ENCODE peak calls at places on chromosomes 13 and 19, in six cellular contexts. F is left ventricle myocardium inferior, P is psoas muscle, B is hepatocyte, U is lung, D is cardiac muscle cell. W is an unnamed sample.

GRCh38 chr19:43664008-43664407 is 6.0 kb downstream of the PLAUR start:
- DNase-seq in F (no peak), P (no peak), B (no peak), U (no peak), D (no peak), W (no peak)

GRCh38 chr13:90461398-90461797 is 886.1 kb upstream of the MIR17HG start:
- DNase-seq in F (no peak), P (no peak), B (no peak), U (no peak), D (no peak), W (no peak)

GRCh38 chr19:35044317-35045117 is 3.0 kb downstream of the HPN start:
- DNase-seq in F (peak; percentile 63), P (peak; percentile 63), B (peak; percentile 54), U (peak; percentile 69), D (peak; percentile 49), W (peak; percentile 51)

GRCh38 chr13:97353927-97354326 is 80.0 kb upstream of the RAP2A start:
- DNase-seq in F (no peak), P (no peak), B (no peak), U (no peak), D (no peak), W (no peak)

GRCh38 chr13:79645569-79645968 is 164.6 kb downstream of the NDFIP2 start:
- DNase-seq in F (no peak), P (no peak), B (no peak), U (no peak), D (no peak), W (no peak)

GRCh38 chr19:47658431-47659383 is 49.8 kb downstream of the BICRA start:
- DNase-seq in F (no peak), P (no peak), B (peak; percentile 67), U (no peak), D (no peak), W (no peak)

GRCh38 chr19:37991841-37992248 is 84.8 kb downstream of the SIPA1L3 start:
- DNase-seq in F (no peak), P (no peak), B (no peak), U (no peak), D (no peak), W (no peak)

GRCh38 chr19:30909216-30909615 is 440.0 kb downstream of the TSHZ3 start:
- DNase-seq in F (no peak), P (no peak), B (no peak), U (no peak), D (no peak), W (no peak)

GRCh38 chr13:63396746-63397145 is 1981.1 kb upstream of the PCDH20 start:
- DNase-seq in F (no peak), P (no peak), B (no peak), U (no peak), D (no peak), W (no peak)

DNA sequence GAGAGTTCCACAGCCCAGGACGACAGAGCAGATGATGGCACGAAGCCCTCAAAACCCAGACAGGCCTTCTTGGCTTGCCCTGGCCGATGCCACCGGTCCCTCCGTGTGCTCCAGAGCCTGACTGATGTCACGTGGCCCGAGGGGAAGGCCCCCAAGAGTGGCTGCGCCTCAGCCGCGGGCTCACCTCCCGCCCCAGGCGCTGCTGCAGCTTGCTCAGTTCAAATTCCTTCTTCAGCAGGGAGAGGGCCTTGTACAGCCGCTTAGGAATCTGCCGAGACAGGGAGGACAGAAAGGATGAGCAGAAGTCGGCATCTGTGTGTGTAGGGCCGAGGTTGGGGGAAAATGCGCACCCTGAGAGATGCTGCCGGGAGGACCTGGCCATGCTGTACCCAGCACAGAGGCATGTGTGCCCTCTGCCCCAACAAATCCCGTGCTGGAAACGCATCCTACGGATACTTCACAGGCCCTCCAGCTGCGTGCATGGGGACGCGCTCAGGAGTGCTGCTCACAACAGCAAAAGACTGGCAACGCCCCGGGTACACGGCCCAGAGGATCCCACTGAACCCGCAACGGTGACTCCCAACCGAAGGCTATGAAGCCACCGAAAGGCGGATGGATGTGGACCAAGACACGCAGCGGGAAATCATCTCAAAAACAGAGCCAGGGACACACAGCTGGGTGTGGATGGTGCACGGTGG is 12.9 kb downstream of the LONP1 start:
- DNase-seq in F (no peak), P (no peak), B (no peak), U (no peak), D (no peak), W (no peak)
- H3K36me3 ChIP-seq in F (peaks cover 82% of the 10 kb centered on the region), P (peaks cover 94% of the 10 kb centered on the region), B (no peaks in the 10 kb centered on the region), U (peaks cover 73% of the 10 kb centered on the region), D (peaks cover 37% of the 10 kb centered on the region), W (peaks cover 44% of the 10 kb centered on the region)

GRCh38 chr19:14127929-14128509 is 8.4 kb downstream of the ASF1B start:
- DNase-seq in F (no peak), P (peak; percentile 57), B (no peak), U (no peak), D (no peak), W (no peak)
- H3K4me3 ChIP-seq in F (no peak overlapping the region), P (no peak overlapping the region), B (no peak overlapping the region), U (no peak overlapping the region), D (no peak overlapping the region), W (no peak overlapping the region)

DNA sequence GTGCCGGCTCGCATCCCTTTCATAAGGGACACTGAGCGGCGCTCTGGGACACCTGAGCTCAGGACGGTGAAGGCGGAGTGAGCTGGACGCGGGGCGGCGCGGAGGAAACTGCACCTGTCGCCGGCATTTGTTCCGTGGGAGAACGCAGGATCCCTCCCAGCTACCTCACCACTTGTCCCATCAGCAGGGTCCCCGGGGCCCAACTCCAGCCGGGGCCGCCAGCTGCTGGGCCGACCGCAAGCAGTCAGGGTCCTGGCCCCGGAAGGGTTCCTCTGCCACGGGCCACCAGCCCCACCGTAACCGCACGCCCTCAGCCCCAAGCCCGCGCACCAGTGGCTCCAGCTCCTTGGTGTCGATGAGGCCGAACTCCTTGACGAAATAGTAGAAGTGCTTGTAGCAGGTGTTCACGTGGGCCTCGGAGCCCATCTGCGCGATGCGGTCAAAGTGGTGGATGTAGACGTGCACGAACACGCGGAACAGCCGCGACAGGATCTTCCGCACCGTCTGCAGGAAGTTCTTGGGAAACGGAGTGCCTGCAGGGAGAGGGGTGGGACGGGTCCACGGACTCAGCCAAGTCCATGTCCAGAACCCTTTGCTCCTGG is 19.5 kb downstream of the MOB3A start:
- DNase-seq in F (no peak), P (no peak), B (no peak), U (no peak), D (no peak), W (no peak)
- H3K36me3 ChIP-seq in F (peaks cover 98% of the 10 kb centered on the region), P (peaks cover 89% of the 10 kb centered on the region), B (no peaks in the 10 kb centered on the region), U (peaks cover 54% of the 10 kb centered on the region), D (peaks cover 17% of the 10 kb centered on the region), W (peaks cover 83% of the 10 kb centered on the region)

DNA sequence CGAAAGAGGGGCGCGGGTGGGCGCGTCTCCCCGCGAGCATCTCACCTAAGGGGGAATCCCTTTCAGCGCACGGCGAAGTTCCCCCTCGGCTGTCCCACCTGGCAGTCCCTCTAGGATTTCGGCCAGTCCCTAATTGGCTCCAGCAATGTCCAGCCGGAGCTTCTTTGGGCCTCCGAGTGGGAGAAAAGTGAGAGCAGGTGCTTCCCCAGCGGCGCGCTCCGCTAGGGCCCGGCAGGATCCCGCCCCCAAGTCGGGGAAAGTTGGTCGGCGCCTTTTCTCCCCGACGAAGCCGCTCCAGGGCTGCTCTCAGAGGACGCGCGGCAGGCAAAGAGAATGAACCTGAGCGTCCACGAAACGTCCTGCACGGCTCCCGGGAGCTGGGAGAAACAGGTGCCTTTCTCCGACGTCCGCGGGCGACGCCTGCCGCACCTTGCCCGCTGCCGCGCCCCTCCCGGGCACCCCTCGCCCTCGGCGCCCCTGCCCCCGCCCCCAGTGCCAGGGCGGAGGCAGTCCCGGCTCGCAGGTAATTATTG is 366 bp upstream of the KL start:
- DNase-seq in F (peak; percentile 19), P (no peak), B (peak; percentile 36), U (no peak), D (peak; percentile 18), W (no peak)
- H3K4me3 ChIP-seq in F (peak overlapping the region; percentile 76), P (peak overlapping the region; percentile 66), B (no peak overlapping the region), U (peak overlapping the region; percentile 41), D (peak overlapping the region; percentile 33), W (no peak overlapping the region)

DNA sequence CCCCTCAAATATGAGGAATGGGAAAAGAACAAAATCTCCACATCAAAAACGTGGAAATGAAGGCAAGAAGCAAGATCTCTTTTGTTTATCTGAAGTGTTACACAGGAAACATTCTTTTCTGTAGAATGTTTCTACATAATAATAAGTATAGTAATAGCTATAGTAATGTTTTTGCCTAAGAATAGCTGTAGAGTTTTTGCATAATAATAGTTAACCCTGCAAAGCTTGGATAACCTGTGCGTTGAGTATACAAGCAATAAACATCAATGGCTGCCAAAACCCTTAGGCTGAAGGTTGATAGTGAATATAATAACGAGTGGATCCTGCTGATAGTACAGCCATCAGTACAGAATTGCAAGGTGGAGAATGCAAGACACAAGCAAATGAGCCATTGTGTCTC is 11.1 kb upstream of the LILRA5 start:
- DNase-seq in F (no peak), P (no peak), B (no peak), U (no peak), D (no peak), W (no peak)
- H3K36me3 ChIP-seq in F (no peaks in the 10 kb centered on the region), P (no peaks in the 10 kb centered on the region), B (no peaks in the 10 kb centered on the region), U (no peaks in the 10 kb centered on the region), D (no peaks in the 10 kb centered on the region), W (no peaks in the 10 kb centered on the region)